ENCODE peak calls at places on chromosome 20, in eight cellular contexts. One of them, this sample, is unnamed.
A peak's percentile ranks its signal among the peaks of the same experiment; 100 is the strongest.

GRCh38 chr20:77231-77630 is 10.2 kb upstream of the DEFB125 start:
- DNase-seq in H54: no peak
- DNase-seq in HEK293T: no peak
- DNase-seq in A673: no peak
- DNase-seq in Caco-2: no peak
- DNase-seq in stimulated activated CD4-positive, alpha-beta T cell treated with anti-CD3 and anti-CD28 coated beads, Interleukin-1b, Interleukin-23, amount 100 ng/mL, for 1 hour: no peak
- DNase-seq in A549: no peak
- DNase-seq in NCI-H1417: no peak
- DNase-seq in this sample: no peak

GRCh38 chr20:9071976-9072726 is 3.3 kb downstream of the PLCB4 start:
- DNase-seq in A673: no peak
- DNase-seq in HEK293T: no peak
- DNase-seq in Caco-2: no peak
- DNase-seq in H54: no peak
- DNase-seq in NCI-H1417: peak; percentile 23
- DNase-seq in stimulated activated CD4-positive, alpha-beta T cell treated with anti-CD3 and anti-CD28 coated beads, Interleukin-1b, Interleukin-23, amount 100 ng/mL, for 1 hour: no peak
- DNase-seq in A549: no peak
- DNase-seq in this sample: no peak

GRCh38 chr20:32957451-32957850 is 46.8 kb downstream of the SUN5 start:
- DNase-seq in A549: no peak
- DNase-seq in H54: no peak
- DNase-seq in stimulated activated CD4-positive, alpha-beta T cell treated with anti-CD3 and anti-CD28 coated beads, Interleukin-1b, Interleukin-23, amount 100 ng/mL, for 1 hour: no peak
- DNase-seq in NCI-H1417: no peak
- DNase-seq in HEK293T: no peak
- DNase-seq in Caco-2: no peak
- DNase-seq in A673: no peak
- DNase-seq in this sample: no peak

GRCh38 chr20:21234816-21235215 is 68.3 kb upstream of the XRN2 start:
- DNase-seq in H54: no peak
- DNase-seq in A549: no peak
- DNase-seq in NCI-H1417: peak; percentile 57
- DNase-seq in Caco-2: no peak
- DNase-seq in A673: peak; percentile 50
- DNase-seq in stimulated activated CD4-positive, alpha-beta T cell treated with anti-CD3 and anti-CD28 coated beads, Interleukin-1b, Interleukin-23, amount 100 ng/mL, for 1 hour: no peak
- DNase-seq in HEK293T: no peak
- DNase-seq in this sample: no peak

GRCh38 chr20:61279621-61280150 is 27.6 kb downstream of the CDH4 start:
- DNase-seq in H54: no peak
- DNase-seq in Caco-2: no peak
- DNase-seq in stimulated activated CD4-positive, alpha-beta T cell treated with anti-CD3 and anti-CD28 coated beads, Interleukin-1b, Interleukin-23, amount 100 ng/mL, for 1 hour: no peak
- DNase-seq in A673: no peak
- DNase-seq in HEK293T: no peak
- DNase-seq in NCI-H1417: no peak
- DNase-seq in A549: no peak
- DNase-seq in this sample: no peak

GRCh38 chr20:18052856-18053255 is 4.9 kb downstream of the OVOL2 start:
- DNase-seq in stimulated activated CD4-positive, alpha-beta T cell treated with anti-CD3 and anti-CD28 coated beads, Interleukin-1b, Interleukin-23, amount 100 ng/mL, for 1 hour: no peak
- DNase-seq in A673: no peak
- DNase-seq in A549: no peak
- DNase-seq in H54: no peak
- DNase-seq in NCI-H1417: no peak
- DNase-seq in HEK293T: no peak
- DNase-seq in Caco-2: peak; percentile 68
- DNase-seq in this sample: no peak

GRCh38 chr20:63052571-63053429 is 46.0 kb upstream of the BHLHE23 start:
- DNase-seq in HEK293T: no peak
- DNase-seq in H54: no peak
- DNase-seq in stimulated activated CD4-positive, alpha-beta T cell treated with anti-CD3 and anti-CD28 coated beads, Interleukin-1b, Interleukin-23, amount 100 ng/mL, for 1 hour: no peak
- DNase-seq in Caco-2: no peak
- DNase-seq in NCI-H1417: no peak
- DNase-seq in A673: no peak
- DNase-seq in A549: no peak
- DNase-seq in this sample: no peak

GRCh38 chr20:5104479-5104878 is 15.3 kb downstream of the PCNA start:
- DNase-seq in A673: no peak
- DNase-seq in A549: no peak
- DNase-seq in HEK293T: no peak
- DNase-seq in Caco-2: no peak
- DNase-seq in NCI-H1417: no peak
- DNase-seq in H54: no peak
- DNase-seq in stimulated activated CD4-positive, alpha-beta T cell treated with anti-CD3 and anti-CD28 coated beads, Interleukin-1b, Interleukin-23, amount 100 ng/mL, for 1 hour: no peak
- DNase-seq in this sample: no peak

GRCh38 chr20:528923-529594 is 14.5 kb downstream of the CSNK2A1 start:
- DNase-seq in stimulated activated CD4-positive, alpha-beta T cell treated with anti-CD3 and anti-CD28 coated beads, Interleukin-1b, Interleukin-23, amount 100 ng/mL, for 1 hour: no peak
- DNase-seq in A673: no peak
- DNase-seq in Caco-2: no peak
- DNase-seq in NCI-H1417: no peak
- DNase-seq in A549: peak; percentile 58
- DNase-seq in H54: peak; percentile 22
- DNase-seq in HEK293T: no peak
- DNase-seq in this sample: no peak

GRCh38 chr20:33674294-33675126 is at the start of gene NECAB3:
- DNase-seq in stimulated activated CD4-positive, alpha-beta T cell treated with anti-CD3 and anti-CD28 coated beads, Interleukin-1b, Interleukin-23, amount 100 ng/mL, for 1 hour: no peak
- DNase-seq in A549: peak; percentile 75
- DNase-seq in Caco-2: peak; percentile 98
- DNase-seq in NCI-H1417: peak; percentile 93
- DNase-seq in HEK293T: peak; percentile 90
- DNase-seq in H54: peak; percentile 98
- DNase-seq in A673: peak; percentile 83
- DNase-seq in this sample: peak; percentile 95

GRCh38 chr20:41055679-41056078 is 27.1 kb downstream of the TOP1 start:
- DNase-seq in H54: no peak
- DNase-seq in stimulated activated CD4-positive, alpha-beta T cell treated with anti-CD3 and anti-CD28 coated beads, Interleukin-1b, Interleukin-23, amount 100 ng/mL, for 1 hour: no peak
- DNase-seq in NCI-H1417: no peak
- DNase-seq in HEK293T: no peak
- DNase-seq in A673: no peak
- DNase-seq in A549: no peak
- DNase-seq in Caco-2: no peak
- DNase-seq in this sample: no peak

GRCh38 chr20:49711331-49711987 is 2.2 kb downstream of the B4GALT5 start:
- DNase-seq in A549: no peak
- DNase-seq in A673: no peak
- DNase-seq in NCI-H1417: no peak
- DNase-seq in Caco-2: no peak
- DNase-seq in H54: no peak
- DNase-seq in HEK293T: no peak
- DNase-seq in stimulated activated CD4-positive, alpha-beta T cell treated with anti-CD3 and anti-CD28 coated beads, Interleukin-1b, Interleukin-23, amount 100 ng/mL, for 1 hour: no peak
- DNase-seq in this sample: no peak

GRCh38 chr20:11229772-11230171 is 556.0 kb upstream of the JAG1 start:
- DNase-seq in stimulated activated CD4-positive, alpha-beta T cell treated with anti-CD3 and anti-CD28 coated beads, Interleukin-1b, Interleukin-23, amount 100 ng/mL, for 1 hour: no peak
- DNase-seq in H54: peak; percentile 37
- DNase-seq in HEK293T: no peak
- DNase-seq in A673: peak; percentile 29
- DNase-seq in Caco-2: peak; percentile 69
- DNase-seq in NCI-H1417: peak; percentile 6
- DNase-seq in A549: peak; percentile 15
- DNase-seq in this sample: peak; percentile 77

GRCh38 chr20:38890497-38890818 is 35.8 kb upstream of the FAM83D start:
- DNase-seq in H54: no peak
- DNase-seq in stimulated activated CD4-positive, alpha-beta T cell treated with anti-CD3 and anti-CD28 coated beads, Interleukin-1b, Interleukin-23, amount 100 ng/mL, for 1 hour: no peak
- DNase-seq in Caco-2: no peak
- DNase-seq in A549: no peak
- DNase-seq in HEK293T: no peak
- DNase-seq in NCI-H1417: no peak
- DNase-seq in A673: no peak
- DNase-seq in this sample: no peak

GRCh38 chr20:5887386-5887785 is 62.9 kb downstream of the TRMT6 start:
- DNase-seq in stimulated activated CD4-positive, alpha-beta T cell treated with anti-CD3 and anti-CD28 coated beads, Interleukin-1b, Interleukin-23, amount 100 ng/mL, for 1 hour: no peak
- DNase-seq in A673: no peak
- DNase-seq in HEK293T: no peak
- DNase-seq in NCI-H1417: peak; percentile 33
- DNase-seq in Caco-2: no peak
- DNase-seq in A549: no peak
- DNase-seq in H54: no peak
- DNase-seq in this sample: no peak

GRCh38 chr20:24720957-24721356 is 228.1 kb upstream of the CST7 start:
- DNase-seq in NCI-H1417: no peak
- DNase-seq in Caco-2: no peak
- DNase-seq in stimulated activated CD4-positive, alpha-beta T cell treated with anti-CD3 and anti-CD28 coated beads, Interleukin-1b, Interleukin-23, amount 100 ng/mL, for 1 hour: no peak
- DNase-seq in H54: no peak
- DNase-seq in A673: no peak
- DNase-seq in HEK293T: no peak
- DNase-seq in A549: no peak
- DNase-seq in this sample: no peak

GRCh38 chr20:62374431-62375152 is 7.5 kb upstream of the LAMA5 start:
- DNase-seq in HEK293T: no peak
- DNase-seq in Caco-2: no peak
- DNase-seq in NCI-H1417: peak; percentile 26
- DNase-seq in stimulated activated CD4-positive, alpha-beta T cell treated with anti-CD3 and anti-CD28 coated beads, Interleukin-1b, Interleukin-23, amount 100 ng/mL, for 1 hour: no peak
- DNase-seq in A549: no peak
- DNase-seq in A673: no peak
- DNase-seq in H54: no peak
- DNase-seq in this sample: no peak

GRCh38 chr20:50536333-50536732 is 26.1 kb downstream of the PTPN1 start:
- DNase-seq in Caco-2: peak; percentile 55
- DNase-seq in A549: no peak
- DNase-seq in NCI-H1417: no peak
- DNase-seq in stimulated activated CD4-positive, alpha-beta T cell treated with anti-CD3 and anti-CD28 coated beads, Interleukin-1b, Interleukin-23, amount 100 ng/mL, for 1 hour: no peak
- DNase-seq in HEK293T: no peak
- DNase-seq in H54: no peak
- DNase-seq in A673: no peak
- DNase-seq in this sample: no peak

GRCh38 chr20:50376888-50377459 is 133.2 kb upstream of the PTPN1 start:
- DNase-seq in HEK293T: no peak
- DNase-seq in A549: no peak
- DNase-seq in H54: peak; percentile 64
- DNase-seq in Caco-2: no peak
- DNase-seq in A673: no peak
- DNase-seq in NCI-H1417: peak; percentile 32
- DNase-seq in stimulated activated CD4-positive, alpha-beta T cell treated with anti-CD3 and anti-CD28 coated beads, Interleukin-1b, Interleukin-23, amount 100 ng/mL, for 1 hour: no peak
- DNase-seq in this sample: no peak

GRCh38 chr20:58550661-58551060 is 35.5 kb upstream of the APCDD1L start:
- DNase-seq in A549: no peak
- DNase-seq in stimulated activated CD4-positive, alpha-beta T cell treated with anti-CD3 and anti-CD28 coated beads, Interleukin-1b, Interleukin-23, amount 100 ng/mL, for 1 hour: no peak
- DNase-seq in NCI-H1417: no peak
- DNase-seq in H54: no peak
- DNase-seq in A673: no peak
- DNase-seq in Caco-2: no peak
- DNase-seq in HEK293T: no peak
- DNase-seq in this sample: no peak

GRCh38 chr20:63896136-63896890 is 1.4 kb downstream of the DNAJC5 start:
- DNase-seq in H54: no peak
- DNase-seq in NCI-H1417: peak; percentile 75
- DNase-seq in HEK293T: no peak
- DNase-seq in A549: peak; percentile 21
- DNase-seq in A673: no peak
- DNase-seq in stimulated activated CD4-positive, alpha-beta T cell treated with anti-CD3 and anti-CD28 coated beads, Interleukin-1b, Interleukin-23, amount 100 ng/mL, for 1 hour: no peak
- DNase-seq in Caco-2: peak; percentile 72
- DNase-seq in this sample: peak; percentile 39

GRCh38 chr20:20744170-20744725 is 31.8 kb upstream of the RALGAPA2 start:
- DNase-seq in A549: no peak
- DNase-seq in Caco-2: no peak
- DNase-seq in NCI-H1417: peak; percentile 47
- DNase-seq in A673: peak; percentile 75
- DNase-seq in stimulated activated CD4-positive, alpha-beta T cell treated with anti-CD3 and anti-CD28 coated beads, Interleukin-1b, Interleukin-23, amount 100 ng/mL, for 1 hour: no peak
- DNase-seq in HEK293T: no peak
- DNase-seq in H54: no peak
- DNase-seq in this sample: no peak

GRCh38 chr20:8755340-8756118 is 313.4 kb upstream of the PLCB4 start:
- DNase-seq in Caco-2: peak; percentile 12
- DNase-seq in HEK293T: no peak
- DNase-seq in H54: no peak
- DNase-seq in A673: no peak
- DNase-seq in NCI-H1417: peak; percentile 22
- DNase-seq in stimulated activated CD4-positive, alpha-beta T cell treated with anti-CD3 and anti-CD28 coated beads, Interleukin-1b, Interleukin-23, amount 100 ng/mL, for 1 hour: no peak
- DNase-seq in A549: no peak
- DNase-seq in this sample: no peak

GRCh38 chr20:21105429-21106170 is 558 bp downstream of the LINC00237 start:
- DNase-seq in stimulated activated CD4-positive, alpha-beta T cell treated with anti-CD3 and anti-CD28 coated beads, Interleukin-1b, Interleukin-23, amount 100 ng/mL, for 1 hour: no peak
- DNase-seq in A549: no peak
- DNase-seq in A673: no peak
- DNase-seq in NCI-H1417: peak; percentile 39
- DNase-seq in Caco-2: no peak
- DNase-seq in H54: no peak
- DNase-seq in HEK293T: no peak
- DNase-seq in this sample: no peak

This sample was measured in Calu3.